ENCODE peak calls at places on chromosome 20, in four cellular contexts. One of them, this sample, is unnamed.

GRCh38 chr20:47713941-47714450 is 71.3 kb downstream of the SULF2 start:
- DNase-seq in IMR-90: peak; percentile 27
- DNase-seq in dorsolateral prefrontal cortex: no peak
- DNase-seq in left lung: no peak
- DNase-seq in this sample: peak; percentile 67

GRCh38 chr20:52419205-52419604 is 227.6 kb upstream of the ZFP64 start:
- DNase-seq in dorsolateral prefrontal cortex: no peak
- DNase-seq in left lung: no peak
- DNase-seq in IMR-90: no peak
- DNase-seq in this sample: no peak

GRCh38 chr20:3621111-3621510 is 42.1 kb downstream of the GFRA4 start:
- DNase-seq in IMR-90: no peak
- DNase-seq in dorsolateral prefrontal cortex: no peak
- DNase-seq in left lung: no peak
- DNase-seq in this sample: no peak

GRCh38 chr20:51541189-51542032 is 1.1 kb downstream of the NFATC2 start:
- DNase-seq in IMR-90: peak; percentile 22
- DNase-seq in left lung: no peak
- DNase-seq in dorsolateral prefrontal cortex: peak; percentile 74
- DNase-seq in this sample: peak; percentile 85

GRCh38 chr20:56391596-56392281 is at the start of gene AURKA:
- DNase-seq in left lung: no peak
- DNase-seq in dorsolateral prefrontal cortex: no peak
- DNase-seq in IMR-90: no peak
- DNase-seq in this sample: no peak

GRCh38 chr20:19510626-19511025 is 247.4 kb upstream of the RIN2 start:
- DNase-seq in dorsolateral prefrontal cortex: no peak
- DNase-seq in IMR-90: no peak
- DNase-seq in left lung: no peak
- DNase-seq in this sample: no peak

GRCh38 chr20:50434653-50435396 is 75.4 kb upstream of the PTPN1 start:
- DNase-seq in IMR-90: peak; percentile 86
- DNase-seq in dorsolateral prefrontal cortex: no peak
- DNase-seq in left lung: no peak
- DNase-seq in this sample: no peak

GRCh38 chr20:9617940-9618339 is 103.5 kb downstream of the LAMP5 start:
- DNase-seq in dorsolateral prefrontal cortex: peak; percentile 53
- DNase-seq in IMR-90: peak; percentile 22
- DNase-seq in left lung: no peak
- DNase-seq in this sample: no peak

GRCh38 chr20:61328906-61329558 is 77.0 kb downstream of the CDH4 start:
- DNase-seq in left lung: no peak
- DNase-seq in dorsolateral prefrontal cortex: no peak
- DNase-seq in IMR-90: peak; percentile 17
- DNase-seq in this sample: no peak

GRCh38 chr20:34834459-34834893 is 9.0 kb upstream of the NCOA6 start:
- DNase-seq in left lung: no peak
- DNase-seq in IMR-90: peak; percentile 45
- DNase-seq in dorsolateral prefrontal cortex: no peak
- DNase-seq in this sample: no peak

GRCh38 chr20:36784900-36785299 is 11.3 kb upstream of the DSN1 start:
- DNase-seq in dorsolateral prefrontal cortex: no peak
- DNase-seq in IMR-90: peak; percentile 39
- DNase-seq in left lung: no peak
- DNase-seq in this sample: no peak

GRCh38 chr20:10658051-10658823 is 15.6 kb downstream of the JAG1 start:
- DNase-seq in dorsolateral prefrontal cortex: no peak
- DNase-seq in IMR-90: no peak
- DNase-seq in left lung: no peak
- DNase-seq in this sample: peak; percentile 84

GRCh38 chr20:10077081-10077471 is 42.3 kb downstream of the ANKEF1 start:
- DNase-seq in left lung: no peak
- DNase-seq in IMR-90: no peak
- DNase-seq in dorsolateral prefrontal cortex: no peak
- DNase-seq in this sample: no peak

GRCh38 chr20:22984611-22985010 is 50.5 kb upstream of the SSTR4 start:
- DNase-seq in left lung: peak; percentile 73
- DNase-seq in IMR-90: no peak
- DNase-seq in dorsolateral prefrontal cortex: no peak
- DNase-seq in this sample: no peak

GRCh38 chr20:11261533-11262000 is 587.8 kb upstream of the JAG1 start:
- DNase-seq in left lung: no peak
- DNase-seq in dorsolateral prefrontal cortex: no peak
- DNase-seq in IMR-90: peak; percentile 95
- DNase-seq in this sample: no peak

GRCh38 chr20:11675920-11676617 is 241.6 kb upstream of the BTBD3 start:
- DNase-seq in left lung: no peak
- DNase-seq in IMR-90: peak; percentile 12
- DNase-seq in dorsolateral prefrontal cortex: no peak
- DNase-seq in this sample: no peak

GRCh38 chr20:22452442-22453011 is 131.8 kb downstream of the FOXA2 start:
- DNase-seq in left lung: no peak
- DNase-seq in IMR-90: no peak
- DNase-seq in dorsolateral prefrontal cortex: no peak
- DNase-seq in this sample: no peak

GRCh38 chr20:33072362-33072761 is 7.1 kb upstream of the BPIFB4 start:
- DNase-seq in IMR-90: no peak
- DNase-seq in left lung: no peak
- DNase-seq in dorsolateral prefrontal cortex: no peak
- DNase-seq in this sample: no peak

GRCh38 chr20:19913927-19914614 is 103.1 kb upstream of the NAA20 start:
- DNase-seq in left lung: no peak
- DNase-seq in dorsolateral prefrontal cortex: no peak
- DNase-seq in IMR-90: peak; percentile 51
- DNase-seq in this sample: no peak

GRCh38 chr20:17442588-17442987 is 88.6 kb downstream of the BFSP1 start:
- DNase-seq in dorsolateral prefrontal cortex: no peak
- DNase-seq in left lung: no peak
- DNase-seq in IMR-90: no peak
- DNase-seq in this sample: no peak
- TF ChIP-seq CTCF in dorsolateral prefrontal cortex: no peak
- TF ChIP-seq CTCF in left lung: no peak
- TF ChIP-seq CTCF in IMR-90: no peak
- TF ChIP-seq CTCF in this sample: no peak

GRCh38 chr20:62831361-62831788 is 14.5 kb downstream of the COL9A3 start:
- DNase-seq in dorsolateral prefrontal cortex: no peak
- DNase-seq in left lung: peak; percentile 69
- DNase-seq in IMR-90: no peak
- DNase-seq in this sample: no peak
- H3K4me3 ChIP-seq in dorsolateral prefrontal cortex: no peak overlapping the region
- H3K4me3 ChIP-seq in left lung: no peak overlapping the region
- H3K4me3 ChIP-seq in IMR-90: no peak overlapping the region
- H3K4me3 ChIP-seq in this sample: no peak overlapping the region

GRCh38 chr20:38046572-38046971 is 13.0 kb downstream of the RPRD1B start:
- DNase-seq in IMR-90: no peak
- DNase-seq in left lung: no peak
- DNase-seq in dorsolateral prefrontal cortex: no peak
- DNase-seq in this sample: no peak

GRCh38 chr20:38044685-38045084 is 11.1 kb downstream of the RPRD1B start:
- DNase-seq in dorsolateral prefrontal cortex: no peak
- DNase-seq in left lung: no peak
- DNase-seq in IMR-90: no peak
- DNase-seq in this sample: no peak

GRCh38 chr20:38040276-38040675 is 6.7 kb downstream of the RPRD1B start:
- DNase-seq in left lung: no peak
- DNase-seq in dorsolateral prefrontal cortex: no peak
- DNase-seq in IMR-90: no peak
- DNase-seq in this sample: no peak

DNA sequence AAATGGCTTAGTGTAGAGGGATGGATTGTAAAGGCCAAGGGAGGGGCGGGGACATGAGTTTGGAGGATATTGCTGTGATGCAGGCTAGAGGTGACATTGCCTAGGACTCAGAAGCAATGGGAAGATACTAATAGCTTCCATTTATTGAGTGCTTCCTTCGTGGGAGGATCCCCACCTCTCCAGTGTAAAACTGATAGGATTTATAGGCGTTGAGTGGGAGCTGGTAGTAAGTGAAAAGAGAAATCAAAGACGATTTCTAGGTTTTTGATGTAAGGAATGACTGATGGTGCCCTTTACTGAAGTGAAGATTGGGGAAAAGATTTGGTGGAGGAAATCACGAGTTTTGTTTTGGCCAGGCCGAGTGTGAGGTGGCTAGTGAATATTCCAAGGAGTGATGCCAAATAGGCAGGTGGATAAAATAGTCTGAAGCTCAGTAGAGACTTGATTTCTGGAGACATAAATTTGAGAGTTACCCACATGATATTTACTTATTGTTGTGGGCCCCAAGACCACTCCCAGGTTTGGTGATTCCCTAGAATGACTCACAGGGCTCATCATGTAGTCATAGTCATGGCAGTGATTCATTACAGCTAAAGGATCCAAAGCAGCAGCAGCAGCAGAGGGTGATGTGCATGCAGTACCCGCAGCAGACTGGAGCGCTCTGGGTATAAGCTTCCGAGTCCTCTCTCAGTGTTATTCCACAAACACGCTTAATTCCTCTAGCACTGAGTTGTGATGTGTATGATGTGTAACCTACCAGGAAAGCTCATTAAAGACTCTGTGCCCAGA is 10.2 kb downstream of the RPRD1B start:
- DNase-seq in IMR-90: peak; percentile 85
- DNase-seq in dorsolateral prefrontal cortex: peak; percentile 41
- DNase-seq in left lung: no peak
- DNase-seq in this sample: no peak
- TF ChIP-seq CTCF in IMR-90: no peak
- TF ChIP-seq CTCF in dorsolateral prefrontal cortex: no peak
- TF ChIP-seq CTCF in left lung: no peak
- TF ChIP-seq CTCF in this sample: no peak

DNA sequence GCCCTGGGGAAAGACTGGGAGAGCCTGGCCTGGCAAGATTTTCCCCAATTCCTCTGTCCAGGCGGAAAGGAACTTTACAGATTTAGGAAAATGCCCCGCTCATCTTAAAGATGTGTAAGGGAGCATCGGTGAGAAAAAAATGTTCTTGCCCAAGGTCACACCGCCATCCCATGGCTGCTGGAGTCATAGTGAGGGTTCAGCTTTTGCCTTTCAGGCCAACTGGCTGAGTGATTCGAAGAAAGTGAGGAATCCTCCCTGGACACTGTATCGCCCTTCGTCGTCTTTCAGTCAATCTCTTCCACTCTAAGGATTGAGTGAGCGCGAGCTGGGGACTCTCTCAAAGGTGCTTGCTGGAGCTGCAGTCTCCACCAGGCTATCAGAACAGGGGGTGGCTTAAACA is 1.4 kb downstream of the WFDC2 start:
- DNase-seq in dorsolateral prefrontal cortex: no peak
- DNase-seq in IMR-90: no peak
- DNase-seq in left lung: no peak
- DNase-seq in this sample: no peak
- H3K4me3 ChIP-seq in dorsolateral prefrontal cortex: peak overlapping the region; percentile 54
- H3K4me3 ChIP-seq in IMR-90: no peak overlapping the region
- H3K4me3 ChIP-seq in left lung: peak overlapping the region; percentile 19
- H3K4me3 ChIP-seq in this sample: peak overlapping the region; percentile 2

This sample was measured in lower leg skin.